ENCODE peak calls at places on chromosomes 16 and 17, in five cellular contexts. T, N, Y, O and W are unnamed samples.

GRCh38 chr16:13316008-13316407 is 414.6 kb downstream of the SHISA9 start:
- DNase-seq in T (no peak), N (no peak), Y (no peak), O (no peak), W (no peak)

GRCh38 chr17:1644493-1645206 is 882 bp downstream of the SCARF1 start:
- DNase-seq in T (no peak), N (no peak), Y (no peak), O (no peak), W (peak; percentile 56)

GRCh38 chr17:3594976-3595375 is 14.2 kb downstream of the TRPV1 start:
- DNase-seq in T (no peak), N (no peak), Y (no peak), O (no peak), W (no peak)

GRCh38 chr17:3006801-3007200 is 56.6 kb downstream of the OR1D5 start:
- DNase-seq in T (no peak), N (no peak), Y (no peak), O (no peak), W (no peak)

GRCh38 chr16:10552998-10553491 is 27.4 kb downstream of the EMP2 start:
- DNase-seq in T (peak; percentile 95), N (peak; percentile 37), Y (peak; percentile 77), O (peak; percentile 75), W (peak; percentile 68)

GRCh38 chr17:72099919-72100318 is 20.9 kb upstream of the SOX9 start:
- DNase-seq in T (no peak), N (no peak), Y (no peak), O (no peak), W (no peak)

GRCh38 chr17:78763561-78763960 is 18.5 kb downstream of the CYTH1 start:
- DNase-seq in T (no peak), N (no peak), Y (no peak), O (no peak), W (no peak)

GRCh38 chr17:6756425-6757012 is 673 bp downstream of the XAF1 start:
- DNase-seq in T (no peak), N (no peak), Y (no peak), O (no peak), W (no peak)

GRCh38 chr17:57097832-57098421 is 12.9 kb downstream of the AKAP1 start:
- DNase-seq in T (no peak), N (peak; percentile 77), Y (no peak), O (no peak), W (no peak)

GRCh38 chr17:29445844-29446243 is 55.7 kb downstream of the TAOK1 start:
- DNase-seq in T (no peak), N (no peak), Y (no peak), O (no peak), W (no peak)

DNA sequence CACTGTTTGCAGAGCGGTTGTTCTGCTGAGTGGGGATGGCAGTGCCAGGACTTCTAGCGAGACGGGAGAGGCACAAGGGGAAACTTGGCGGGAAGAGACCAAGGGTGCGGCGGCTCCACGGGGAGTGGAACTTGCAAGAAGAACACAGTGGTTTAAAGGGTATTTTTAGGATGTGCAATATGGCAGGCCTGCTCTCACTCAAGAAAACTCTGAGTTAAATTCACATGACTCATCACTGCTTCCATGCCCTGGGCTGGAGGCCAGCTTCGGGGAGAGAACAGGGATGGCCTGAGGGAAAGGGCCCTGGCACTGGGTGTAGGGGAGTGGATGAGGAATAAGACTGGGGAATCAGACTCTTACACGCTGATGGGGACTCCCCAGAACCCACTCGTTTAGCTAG is 13.3 kb upstream of the CD300LD start:
- DNase-seq in T (no peak), N (no peak), Y (no peak), O (no peak), W (no peak)
- TF ChIP-seq POLR2AphosphoS5 in T (no peak), N (no peak), Y (no peak), O (no peak), W (no peak)

GRCh38 chr17:16281351-16281750 is 64.3 kb downstream of the PIGL start:
- DNase-seq in T (no peak), N (no peak), Y (no peak), O (no peak), W (no peak)

GRCh38 chr17:16286009-16286946 is 67.0 kb downstream of the CENPV start:
- DNase-seq in T (peak; percentile 85), N (peak; percentile 25), Y (peak; percentile 77), O (peak; percentile 66), W (peak; percentile 77)

GRCh38 chr17:16285646-16286008 is 67.6 kb downstream of the CENPV start:
- DNase-seq in T (no peak), N (no peak), Y (no peak), O (no peak), W (no peak)

GRCh38 chr17:16282522-16282921 is 65.5 kb downstream of the PIGL start:
- DNase-seq in T (no peak), N (no peak), Y (no peak), O (no peak), W (no peak)

GRCh38 chr17:16283705-16284104 is 66.7 kb downstream of the PIGL start:
- DNase-seq in T (no peak), N (no peak), Y (no peak), O (no peak), W (no peak)
- TF ChIP-seq TAF1 in T (no peak), N (no peak), Y (no peak), O (no peak), W (no peak)

DNA sequence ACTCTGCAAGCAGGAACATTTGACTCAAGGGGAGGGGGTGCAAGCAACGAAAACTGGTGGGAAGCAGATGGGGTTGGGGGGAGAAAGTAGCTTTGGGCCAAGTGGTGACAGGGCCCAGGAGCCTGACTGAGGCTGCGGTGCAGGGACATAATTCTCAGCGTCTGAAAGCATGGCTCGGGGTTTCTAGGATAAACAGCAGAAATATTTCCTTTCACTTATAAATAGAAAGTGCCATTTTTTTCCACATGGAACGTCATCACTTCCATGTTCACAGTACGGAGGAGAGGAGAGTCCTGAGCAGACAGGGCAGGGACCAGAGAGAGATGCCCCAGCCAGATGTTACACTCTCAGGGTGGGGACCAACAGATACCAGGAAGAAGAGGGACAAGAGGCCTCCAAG is 197.1 kb downstream of the ZFHX3 start:
- DNase-seq in T (no peak), N (no peak), Y (no peak), O (no peak), W (no peak)
- TF ChIP-seq POLR2AphosphoS5 in T (no peak), N (no peak), Y (no peak), O (no peak), W (no peak)

DNA sequence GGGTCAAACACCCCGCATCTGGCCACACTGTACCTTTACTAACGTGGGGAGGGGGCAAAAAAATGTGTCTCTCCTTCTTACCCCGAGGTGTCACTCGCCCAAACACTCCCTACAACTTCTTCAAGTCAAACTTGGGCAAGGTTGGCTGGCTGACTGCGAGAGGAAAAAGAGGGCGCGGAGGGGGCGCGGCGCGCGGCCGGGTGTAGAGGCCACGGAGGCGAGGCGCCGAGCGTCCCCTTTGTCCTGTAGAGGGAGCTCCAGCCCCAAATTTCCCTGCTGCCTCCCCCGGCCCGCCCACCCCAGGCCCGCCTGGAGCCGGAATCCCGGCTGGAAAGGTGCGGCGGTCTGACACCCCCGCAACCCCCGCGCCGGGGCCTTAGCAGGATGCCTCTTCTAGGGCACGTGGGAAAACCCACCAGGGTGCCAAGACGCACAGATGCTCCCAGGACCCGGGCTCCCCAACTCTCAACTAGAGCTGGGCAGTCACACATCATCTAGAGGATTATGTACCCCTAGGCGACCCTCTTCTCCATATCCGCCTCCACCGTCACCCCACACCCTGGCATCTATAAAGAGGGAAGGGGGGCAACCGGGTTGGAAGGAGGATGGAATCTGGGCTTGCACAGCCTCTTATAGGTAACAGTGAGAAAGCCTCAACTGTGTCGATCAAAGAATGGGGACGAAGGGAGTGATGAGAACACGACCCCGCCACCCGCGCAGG is 4.2 kb downstream of the IRX3 start:
- DNase-seq in T (peak; percentile 70), N (peak; percentile 55), Y (peak; percentile 84), O (no peak), W (no peak)
- TF ChIP-seq TAF1 in T (no peak), N (no peak), Y (no peak), O (no peak), W (no peak)

DNA sequence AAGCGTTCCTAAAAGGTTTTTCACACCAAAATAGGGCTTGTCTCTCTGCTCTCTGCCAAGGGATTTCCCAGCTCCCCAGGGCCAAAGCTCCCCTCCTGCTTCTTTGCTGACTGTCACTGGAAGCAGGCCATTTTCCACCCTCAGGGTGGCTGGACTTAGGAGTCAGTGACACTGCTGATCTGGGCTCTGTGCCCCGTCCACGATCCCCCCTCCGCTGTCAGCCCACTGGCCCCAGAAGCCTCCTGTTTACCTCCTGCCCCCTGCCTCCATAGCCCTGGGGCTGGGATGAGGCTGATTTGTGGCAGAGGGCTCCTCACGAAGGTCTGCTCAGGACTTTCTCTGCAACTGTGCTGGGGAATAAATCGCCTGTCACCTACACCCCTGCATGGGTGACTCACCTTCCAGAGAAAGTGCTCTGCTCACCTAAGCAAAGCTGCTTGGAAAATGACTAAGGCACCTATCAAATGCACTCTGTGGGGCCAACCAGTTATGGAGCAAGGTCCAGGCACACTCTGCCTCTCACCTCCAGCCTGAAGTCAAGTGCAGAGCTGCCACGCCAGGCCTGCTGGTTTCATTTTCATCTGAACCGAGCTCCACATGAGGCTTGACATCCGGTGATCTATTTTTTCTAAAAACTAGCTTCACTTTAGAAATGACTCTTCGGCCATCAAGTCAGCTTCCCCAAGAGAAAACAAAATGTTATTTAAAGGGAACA is 4.9 kb downstream of the MAP3K14 start:
- DNase-seq in T (no peak), N (peak; percentile 45), Y (no peak), O (peak; percentile 50), W (peak; percentile 58)
- TF ChIP-seq POLR2AphosphoS5 in T (no peak), N (no peak), Y (no peak), O (no peak), W (no peak)

GRCh38 chr17:49577651-49577935 is 1.9 kb downstream of the NXPH3 start:
- DNase-seq in T (no peak), N (peak; percentile 36), Y (no peak), O (no peak), W (no peak)
- TF ChIP-seq TAF1 in T (no peak), N (no peak), Y (no peak), O (no peak), W (no peak)

GRCh38 chr16:75110637-75111513 is 5.7 kb downstream of the LDHD start:
- DNase-seq in T (peak; percentile 87), N (peak; percentile 91), Y (peak; percentile 91), O (peak; percentile 90), W (peak; percentile 89)
- TF ChIP-seq POLR2AphosphoS5 in T (no peak), N (peak; percentile 24), Y (peak; percentile 24), O (no peak), W (no peak)